ENCODE peak calls at places on chromosomes 2 and 18, in six cellular contexts. One of them, this sample, is unnamed.

GRCh38 chr2:224957540-224958465 is 84.5 kb downstream of the DOCK10 start:
- DNase-seq in fibroblast of lung: no peak
- DNase-seq in adrenal gland: no peak
- DNase-seq in brain microvascular endothelial cell: no peak
- DNase-seq in heart right ventricle: no peak
- DNase-seq in colonic mucosa: no peak
- DNase-seq in this sample: no peak

GRCh38 chr2:134245340-134245984 is 8.4 kb upstream of the MGAT5 start:
- DNase-seq in brain microvascular endothelial cell: peak; percentile 76
- DNase-seq in heart right ventricle: peak; percentile 84
- DNase-seq in colonic mucosa: peak; percentile 89
- DNase-seq in adrenal gland: peak; percentile 94
- DNase-seq in fibroblast of lung: peak; percentile 75
- DNase-seq in this sample: peak; percentile 12

GRCh38 chr18:48919547-48919946 is 31.2 kb downstream of the SMAD7 start:
- DNase-seq in brain microvascular endothelial cell: no peak
- DNase-seq in adrenal gland: no peak
- DNase-seq in heart right ventricle: no peak
- DNase-seq in colonic mucosa: no peak
- DNase-seq in fibroblast of lung: no peak
- DNase-seq in this sample: no peak

GRCh38 chr2:106584304-106584954 is 97.3 kb downstream of the CD8B2 start:
- DNase-seq in heart right ventricle: no peak
- DNase-seq in fibroblast of lung: no peak
- DNase-seq in colonic mucosa: no peak
- DNase-seq in brain microvascular endothelial cell: no peak
- DNase-seq in adrenal gland: no peak
- DNase-seq in this sample: no peak

GRCh38 chr2:88639865-88640264 is 12.6 kb upstream of the EIF2AK3 start:
- DNase-seq in heart right ventricle: no peak
- DNase-seq in adrenal gland: no peak
- DNase-seq in colonic mucosa: no peak
- DNase-seq in fibroblast of lung: no peak
- DNase-seq in brain microvascular endothelial cell: no peak
- DNase-seq in this sample: no peak

GRCh38 chr2:34892286-34892685 is 1293.2 kb upstream of the FAM98A start:
- DNase-seq in fibroblast of lung: no peak
- DNase-seq in brain microvascular endothelial cell: no peak
- DNase-seq in colonic mucosa: no peak
- DNase-seq in adrenal gland: no peak
- DNase-seq in heart right ventricle: no peak
- DNase-seq in this sample: no peak

GRCh38 chr18:79497638-79498081 is 101.9 kb downstream of the NFATC1 start:
- DNase-seq in colonic mucosa: no peak
- DNase-seq in heart right ventricle: no peak
- DNase-seq in adrenal gland: no peak
- DNase-seq in fibroblast of lung: no peak
- DNase-seq in brain microvascular endothelial cell: no peak
- DNase-seq in this sample: no peak

GRCh38 chr18:38688402-38688801 is 1122.8 kb upstream of the CELF4 start:
- DNase-seq in brain microvascular endothelial cell: no peak
- DNase-seq in heart right ventricle: no peak
- DNase-seq in fibroblast of lung: no peak
- DNase-seq in colonic mucosa: no peak
- DNase-seq in adrenal gland: no peak
- DNase-seq in this sample: no peak

GRCh38 chr2:70685771-70686171 is 82.2 kb downstream of the ADD2 start:
- DNase-seq in heart right ventricle: no peak
- DNase-seq in fibroblast of lung: no peak
- DNase-seq in colonic mucosa: no peak
- DNase-seq in brain microvascular endothelial cell: no peak
- DNase-seq in adrenal gland: peak; percentile 48
- DNase-seq in this sample: no peak

GRCh38 chr2:120858361-120858760 is 122.7 kb downstream of the GLI2 start:
- DNase-seq in fibroblast of lung: no peak
- DNase-seq in colonic mucosa: no peak
- DNase-seq in heart right ventricle: no peak
- DNase-seq in adrenal gland: no peak
- DNase-seq in brain microvascular endothelial cell: no peak
- DNase-seq in this sample: no peak

GRCh38 chr18:10284571-10285282 is 169.7 kb upstream of the APCDD1 start:
- DNase-seq in brain microvascular endothelial cell: no peak
- DNase-seq in adrenal gland: no peak
- DNase-seq in fibroblast of lung: no peak
- DNase-seq in heart right ventricle: no peak
- DNase-seq in colonic mucosa: no peak
- DNase-seq in this sample: no peak

GRCh38 chr2:125227843-125228392 is 1202.8 kb downstream of the CNTNAP5 start:
- DNase-seq in brain microvascular endothelial cell: no peak
- DNase-seq in fibroblast of lung: no peak
- DNase-seq in colonic mucosa: no peak
- DNase-seq in heart right ventricle: no peak
- DNase-seq in adrenal gland: no peak
- DNase-seq in this sample: no peak

GRCh38 chr2:110946892-110947291 is 173.8 kb upstream of the BCL2L11 start:
- DNase-seq in heart right ventricle: peak; percentile 17
- DNase-seq in colonic mucosa: no peak
- DNase-seq in fibroblast of lung: no peak
- DNase-seq in brain microvascular endothelial cell: no peak
- DNase-seq in adrenal gland: no peak
- DNase-seq in this sample: no peak

GRCh38 chr2:156221703-156222102 is 110.8 kb downstream of the NR4A2 start:
- DNase-seq in fibroblast of lung: no peak
- DNase-seq in brain microvascular endothelial cell: no peak
- DNase-seq in colonic mucosa: no peak
- DNase-seq in adrenal gland: no peak
- DNase-seq in heart right ventricle: no peak
- DNase-seq in this sample: no peak

GRCh38 chr2:32900246-32901000 is 46.3 kb upstream of the LTBP1 start:
- DNase-seq in adrenal gland: no peak
- DNase-seq in fibroblast of lung: no peak
- DNase-seq in heart right ventricle: no peak
- DNase-seq in colonic mucosa: no peak
- DNase-seq in brain microvascular endothelial cell: no peak
- DNase-seq in this sample: no peak

GRCh38 chr18:6139007-6139406 is 243.7 kb upstream of the TMEM200C start:
- DNase-seq in brain microvascular endothelial cell: no peak
- DNase-seq in fibroblast of lung: no peak
- DNase-seq in colonic mucosa: no peak
- DNase-seq in heart right ventricle: no peak
- DNase-seq in adrenal gland: no peak
- DNase-seq in this sample: no peak

GRCh38 chr2:130755234-130756040 is at the start of gene AMER3:
- DNase-seq in colonic mucosa: no peak
- DNase-seq in fibroblast of lung: no peak
- DNase-seq in adrenal gland: peak; percentile 62
- DNase-seq in heart right ventricle: no peak
- DNase-seq in brain microvascular endothelial cell: no peak
- DNase-seq in this sample: no peak

GRCh38 chr2:112646791-112647720 is 1.3 kb downstream of the SLC20A1 start:
- DNase-seq in adrenal gland: no peak
- DNase-seq in fibroblast of lung: no peak
- DNase-seq in brain microvascular endothelial cell: no peak
- DNase-seq in colonic mucosa: no peak
- DNase-seq in heart right ventricle: no peak
- DNase-seq in this sample: no peak

GRCh38 chr18:32974421-32975165 is 201.8 kb upstream of the KLHL14 start:
- DNase-seq in brain microvascular endothelial cell: no peak
- DNase-seq in heart right ventricle: no peak
- DNase-seq in fibroblast of lung: no peak
- DNase-seq in adrenal gland: no peak
- DNase-seq in colonic mucosa: no peak
- DNase-seq in this sample: no peak

GRCh38 chr2:239685556-239685955 is 284.7 kb upstream of the HDAC4 start:
- DNase-seq in fibroblast of lung: no peak
- DNase-seq in colonic mucosa: peak; percentile 11
- DNase-seq in brain microvascular endothelial cell: no peak
- DNase-seq in adrenal gland: peak; percentile 18
- DNase-seq in heart right ventricle: no peak
- DNase-seq in this sample: no peak

GRCh38 chr18:49041677-49042570 is 91.2 kb upstream of the SMAD7 start:
- DNase-seq in colonic mucosa: peak; percentile 65
- DNase-seq in adrenal gland: peak; percentile 84
- DNase-seq in fibroblast of lung: peak; percentile 67
- DNase-seq in heart right ventricle: peak; percentile 66
- DNase-seq in brain microvascular endothelial cell: peak; percentile 50
- DNase-seq in this sample: no peak

GRCh38 chr2:232476045-232476444 is 11.6 kb downstream of the ECEL1 start:
- DNase-seq in adrenal gland: no peak
- DNase-seq in fibroblast of lung: no peak
- DNase-seq in heart right ventricle: no peak
- DNase-seq in colonic mucosa: no peak
- DNase-seq in brain microvascular endothelial cell: no peak
- DNase-seq in this sample: no peak

GRCh38 chr2:68807821-68808266 is 63.4 kb downstream of the BMP10 start:
- DNase-seq in adrenal gland: no peak
- DNase-seq in heart right ventricle: no peak
- DNase-seq in brain microvascular endothelial cell: no peak
- DNase-seq in fibroblast of lung: peak; percentile 58
- DNase-seq in colonic mucosa: peak; percentile 51
- DNase-seq in this sample: no peak

GRCh38 chr2:236968101-236968886 is 117.4 kb upstream of the COPS8 start:
- DNase-seq in brain microvascular endothelial cell: no peak
- DNase-seq in heart right ventricle: no peak
- DNase-seq in adrenal gland: no peak
- DNase-seq in colonic mucosa: peak; percentile 70
- DNase-seq in fibroblast of lung: no peak
- DNase-seq in this sample: no peak

GRCh38 chr18:14971461-14972185 is 223.7 kb downstream of the ANKRD30B start:
- DNase-seq in colonic mucosa: no peak
- DNase-seq in heart right ventricle: no peak
- DNase-seq in brain microvascular endothelial cell: no peak
- DNase-seq in fibroblast of lung: peak; percentile 20
- DNase-seq in adrenal gland: no peak
- DNase-seq in this sample: no peak

GRCh38 chr2:45458909-45459563 is 152.0 kb downstream of the SRBD1 start:
- DNase-seq in heart right ventricle: peak; percentile 22
- DNase-seq in fibroblast of lung: peak; percentile 60
- DNase-seq in brain microvascular endothelial cell: peak; percentile 69
- DNase-seq in adrenal gland: peak; percentile 65
- DNase-seq in colonic mucosa: peak; percentile 49
- DNase-seq in this sample: peak; percentile 20

GRCh38 chr2:169476459-169476858 is 2.8 kb upstream of the BBS5 start:
- DNase-seq in fibroblast of lung: peak; percentile 15
- DNase-seq in brain microvascular endothelial cell: no peak
- DNase-seq in heart right ventricle: no peak
- DNase-seq in colonic mucosa: no peak
- DNase-seq in adrenal gland: no peak
- DNase-seq in this sample: peak; percentile 39

GRCh38 chr2:73290049-73290839 is 3.1 kb downstream of the EGR4 start:
- DNase-seq in heart right ventricle: no peak
- DNase-seq in fibroblast of lung: peak; percentile 38
- DNase-seq in colonic mucosa: peak; percentile 30
- DNase-seq in brain microvascular endothelial cell: peak; percentile 44
- DNase-seq in adrenal gland: no peak
- DNase-seq in this sample: no peak

GRCh38 chr2:39851691-39852110 is 72.6 kb upstream of the THUMPD2 start:
- DNase-seq in adrenal gland: no peak
- DNase-seq in colonic mucosa: no peak
- DNase-seq in fibroblast of lung: peak; percentile 70
- DNase-seq in brain microvascular endothelial cell: no peak
- DNase-seq in heart right ventricle: peak; percentile 23
- DNase-seq in this sample: no peak

GRCh38 chr2:71788186-71788525 is 334.8 kb downstream of the DYSF start:
- DNase-seq in heart right ventricle: no peak
- DNase-seq in colonic mucosa: no peak
- DNase-seq in brain microvascular endothelial cell: no peak
- DNase-seq in adrenal gland: peak; percentile 13
- DNase-seq in fibroblast of lung: no peak
- DNase-seq in this sample: no peak

GRCh38 chr2:61229936-61230335 is 67.9 kb downstream of the C2orf74 start:
- DNase-seq in fibroblast of lung: no peak
- DNase-seq in heart right ventricle: no peak
- DNase-seq in adrenal gland: no peak
- DNase-seq in brain microvascular endothelial cell: no peak
- DNase-seq in colonic mucosa: no peak
- DNase-seq in this sample: no peak

GRCh38 chr18:34620258-34620861 is 89.7 kb upstream of the DTNA start:
- DNase-seq in adrenal gland: no peak
- DNase-seq in heart right ventricle: no peak
- DNase-seq in brain microvascular endothelial cell: no peak
- DNase-seq in colonic mucosa: no peak
- DNase-seq in fibroblast of lung: no peak
- DNase-seq in this sample: no peak
- TF ChIP-seq CTCF in adrenal gland: no peak
- TF ChIP-seq CTCF in heart right ventricle: no peak
- TF ChIP-seq CTCF in brain microvascular endothelial cell: no peak
- TF ChIP-seq CTCF in colonic mucosa: no peak
- TF ChIP-seq CTCF in fibroblast of lung: no peak
- TF ChIP-seq CTCF in this sample: no peak

DNA sequence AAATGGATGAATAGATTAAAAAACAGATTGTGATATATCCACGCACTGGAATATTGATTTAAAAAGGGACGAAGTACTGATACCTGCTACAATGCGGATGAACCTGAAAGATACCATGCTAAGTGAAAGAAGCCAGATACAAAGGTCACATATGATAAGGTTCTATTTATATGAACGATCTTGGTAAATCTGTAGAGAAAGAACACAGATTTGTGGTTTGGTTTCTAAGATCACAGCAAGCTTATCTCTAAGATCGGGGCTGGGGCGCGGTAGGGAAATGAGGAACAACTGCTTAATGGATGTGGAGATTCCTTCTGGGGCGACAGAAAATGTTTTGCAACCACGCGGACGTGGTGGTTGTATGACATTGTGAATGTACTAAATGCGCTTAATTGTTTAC is 60.0 kb downstream of the NEDD4L start:
- DNase-seq in adrenal gland: no peak
- DNase-seq in heart right ventricle: no peak
- DNase-seq in colonic mucosa: no peak
- DNase-seq in fibroblast of lung: peak; percentile 30
- DNase-seq in brain microvascular endothelial cell: no peak
- DNase-seq in this sample: no peak
- H3K4me3 ChIP-seq in adrenal gland: no peak overlapping the region
- H3K4me3 ChIP-seq in heart right ventricle: no peak overlapping the region
- H3K4me3 ChIP-seq in colonic mucosa: no peak overlapping the region
- H3K4me3 ChIP-seq in fibroblast of lung: no peak overlapping the region
- H3K4me3 ChIP-seq in brain microvascular endothelial cell: no peak overlapping the region
- H3K4me3 ChIP-seq in this sample: no peak overlapping the region

GRCh38 chr2:113890253-113891235 is 655 bp downstream of the ACTR3 start:
- DNase-seq in fibroblast of lung: peak; percentile 87
- DNase-seq in adrenal gland: peak; percentile 86
- DNase-seq in heart right ventricle: peak; percentile 68
- DNase-seq in brain microvascular endothelial cell: peak; percentile 60
- DNase-seq in colonic mucosa: peak; percentile 85
- DNase-seq in this sample: peak; percentile 39
- TF ChIP-seq CTCF in fibroblast of lung: no peak
- TF ChIP-seq CTCF in adrenal gland: no peak
- TF ChIP-seq CTCF in heart right ventricle: no peak
- TF ChIP-seq CTCF in brain microvascular endothelial cell: no peak
- TF ChIP-seq CTCF in colonic mucosa: no peak
- TF ChIP-seq CTCF in this sample: peak; percentile 9

GRCh38 chr2:138503087-138503442 is 1.5 kb downstream of the SPOPL start:
- DNase-seq in heart right ventricle: no peak
- DNase-seq in brain microvascular endothelial cell: no peak
- DNase-seq in adrenal gland: no peak
- DNase-seq in fibroblast of lung: no peak
- DNase-seq in colonic mucosa: no peak
- DNase-seq in this sample: no peak
- H3K4me3 ChIP-seq in heart right ventricle: peak overlapping the region; percentile 97
- H3K4me3 ChIP-seq in brain microvascular endothelial cell: peak overlapping the region; percentile 82
- H3K4me3 ChIP-seq in adrenal gland: no peak overlapping the region
- H3K4me3 ChIP-seq in fibroblast of lung: peak overlapping the region; percentile 96
- H3K4me3 ChIP-seq in colonic mucosa: peak overlapping the region; percentile 87
- H3K4me3 ChIP-seq in this sample: peak overlapping the region; percentile 85